ENCODE peak calls at places on chromosomes 11 and 22, in five cellular contexts. D, J, H, L and K are unnamed samples.

GRCh38 chr11:72814831-72815618 is 814 bp downstream of the ATG16L2 start:
- DNase-seq in D (no peak), J (no peak), H (peak; percentile 71), L (no peak), K (peak; percentile 57)

GRCh38 chr11:76714493-76714892 is 43.9 kb upstream of the LRRC32 start:
- DNase-seq in D (no peak), J (no peak), H (no peak), L (no peak), K (no peak)

GRCh38 chr22:46576556-46577351 is 39.3 kb upstream of the CELSR1 start:
- DNase-seq in D (no peak), J (no peak), H (no peak), L (no peak), K (no peak)

GRCh38 chr11:87583931-87584330 is 546.2 kb downstream of the TMEM135 start:
- DNase-seq in D (no peak), J (no peak), H (no peak), L (no peak), K (no peak)

GRCh38 chr11:17987826-17988225 is 25.0 kb downstream of the SERGEF start:
- DNase-seq in D (no peak), J (no peak), H (no peak), L (no peak), K (no peak)

GRCh38 chr11:117166491-117166890 is 12.1 kb upstream of the SIDT2 start:
- DNase-seq in D (no peak), J (no peak), H (no peak), L (no peak), K (no peak)

GRCh38 chr11:47179655-47179991 is 2.9 kb upstream of the ARFGAP2 start:
- DNase-seq in D (peak; percentile 47), J (no peak), H (no peak), L (no peak), K (no peak)

GRCh38 chr11:114282488-114282887 is 13.7 kb upstream of the NNMT start:
- DNase-seq in D (no peak), J (no peak), H (no peak), L (no peak), K (no peak)

GRCh38 chr22:29700949-29701927 is 18.6 kb upstream of the CABP7 start:
- DNase-seq in D (no peak), J (no peak), H (peak; percentile 51), L (no peak), K (peak; percentile 27)

GRCh38 chr22:50439314-50440250 is 35.3 kb downstream of the SBF1 start:
- DNase-seq in D (no peak), J (no peak), H (no peak), L (no peak), K (no peak)

GRCh38 chr11:127675602-127676001 is 675.0 kb upstream of the KIRREL3 start:
- DNase-seq in D (no peak), J (no peak), H (no peak), L (no peak), K (no peak)

GRCh38 chr11:92826136-92826535 is 143.3 kb upstream of the MTNR1B start:
- DNase-seq in D (no peak), J (no peak), H (no peak), L (peak; percentile 31), K (peak; percentile 10)

GRCh38 chr11:33542921-33543320 is 157.7 kb downstream of the C11orf91 start:
- DNase-seq in D (peak; percentile 52), J (no peak), H (peak; percentile 22), L (no peak), K (no peak)

GRCh38 chr11:47991266-47991830 is 11.0 kb downstream of the PTPRJ start:
- DNase-seq in D (no peak), J (no peak), H (no peak), L (no peak), K (no peak)

GRCh38 chr11:77473001-77473800 is 693 bp downstream of the PAK1 start:
- DNase-seq in D (peak; percentile 36), J (peak; percentile 18), H (no peak), L (no peak), K (no peak)

GRCh38 chr11:109237636-109238035 is 184.4 kb upstream of the C11orf87 start:
- DNase-seq in D (no peak), J (no peak), H (no peak), L (no peak), K (no peak)

GRCh38 chr11:19389787-19390303 is 149.1 kb upstream of the E2F8 start:
- DNase-seq in D (no peak), J (peak; percentile 39), H (no peak), L (no peak), K (no peak)

GRCh38 chr11:64044730-64045386 is 9.1 kb downstream of the FLRT1 start:
- DNase-seq in D (no peak), J (no peak), H (no peak), L (no peak), K (no peak)

GRCh38 chr11:43832536-43832935 is 48.1 kb upstream of the ALKBH3 start:
- DNase-seq in D (no peak), J (no peak), H (no peak), L (no peak), K (no peak)

GRCh38 chr22:35486116-35486631 is 54.5 kb upstream of the RASD2 start:
- DNase-seq in D (no peak), J (no peak), H (no peak), L (no peak), K (no peak)

GRCh38 chr11:1230121-1230455 is 7.2 kb downstream of the MUC5B start:
- DNase-seq in D (no peak), J (no peak), H (no peak), L (no peak), K (no peak)

GRCh38 chr11:102957953-102958352 is 2.4 kb upstream of the MMP13 start:
- DNase-seq in D (no peak), J (no peak), H (no peak), L (no peak), K (no peak)

GRCh38 chr22:38077096-38077495 is 6.9 kb downstream of the SLC16A8 start:
- DNase-seq in D (no peak), J (no peak), H (no peak), L (no peak), K (no peak)

GRCh38 chr22:38718414-38718813 is 12.7 kb downstream of the GTPBP1 start:
- DNase-seq in D (no peak), J (peak; percentile 65), H (peak; percentile 70), L (no peak), K (peak; percentile 49)

GRCh38 chr11:17405232-17406005 is 17.0 kb upstream of the KCNJ11 start:
- DNase-seq in D (no peak), J (peak; percentile 58), H (peak; percentile 18), L (no peak), K (no peak)

GRCh38 chr11:72328366-72329224 is 84.6 kb upstream of the PHOX2A start:
- DNase-seq in D (no peak), J (no peak), H (no peak), L (no peak), K (no peak)

GRCh38 chr11:9901931-9902330 is 238.1 kb downstream of the SWAP70 start:
- DNase-seq in D (no peak), J (no peak), H (no peak), L (no peak), K (no peak)

GRCh38 chr11:1092145-1092670 is 17.5 kb downstream of the MUC2 start:
- DNase-seq in D (no peak), J (no peak), H (no peak), L (no peak), K (no peak)

GRCh38 chr11:76074178-76075112 is 131.9 kb downstream of the WNT11 start:
- DNase-seq in D (no peak), J (no peak), H (no peak), L (no peak), K (no peak)

GRCh38 chr11:44300881-44301855 is 8.8 kb downstream of the ALX4 start:
- DNase-seq in D (no peak), J (no peak), H (no peak), L (peak; percentile 58), K (peak; percentile 75)

GRCh38 chr22:22553735-22554134 is 5.3 kb downstream of the PRAME start:
- DNase-seq in D (no peak), J (no peak), H (no peak), L (no peak), K (no peak)

GRCh38 chr22:48890693-48891554 is 936.7 kb downstream of the BRD1 start:
- DNase-seq in D (no peak), J (no peak), H (no peak), L (no peak), K (no peak)